ENCODE peak calls at places on chromosomes 7 and 10, in five cellular contexts. F is AG09309, L is foreskin fibroblast, H is psoas muscle, U is Peyer's patch. C is an unnamed sample.

GRCh38 chr10:114413398-114413797 is 9.1 kb upstream of the AFAP1L2 start:
- DNase-seq in F (no peak), L (no peak), H (no peak), U (no peak), C (no peak)

GRCh38 chr10:44968101-44968886 is 8.7 kb downstream of the RASSF4 start:
- DNase-seq in F (no peak), L (no peak), H (peak), U (no peak), C (no peak)

GRCh38 chr10:46526682-46527038 is 29.8 kb downstream of the GPRIN2 start:
- DNase-seq in F (no peak), L (peak), H (peak), U (peak), C (no peak)

GRCh38 chr7:140600341-140600740 is 40.3 kb downstream of the DENND2A start:
- DNase-seq in F (no peak), L (no peak), H (no peak), U (no peak), C (no peak)

GRCh38 chr10:70378122-70378521 is 4.3 kb downstream of the LRRC20 start:
- DNase-seq in F (peak), L (peak), H (peak), U (no peak), C (no peak)

GRCh38 chr10:114492351-114493037 is 88.2 kb upstream of the AFAP1L2 start:
- DNase-seq in F (no peak), L (no peak), H (no peak), U (no peak), C (no peak)

GRCh38 chr7:77222819-77223218 is 23.2 kb upstream of the FGL2 start:
- DNase-seq in F (no peak), L (no peak), H (no peak), U (no peak), C (no peak)

GRCh38 chr10:115980470-115980869 is 292.5 kb downstream of the GFRA1 start:
- DNase-seq in F (no peak), L (no peak), H (no peak), U (no peak), C (no peak)

GRCh38 chr7:138975343-138976104 is 5.7 kb downstream of the KIAA1549 start:
- DNase-seq in F (no peak), L (no peak), H (no peak), U (no peak), C (no peak)

GRCh38 chr7:77349141-77349540 is 67.0 kb downstream of the GSAP start:
- DNase-seq in F (no peak), L (no peak), H (no peak), U (no peak), C (no peak)

GRCh38 chr7:107989618-107990373 is 13.2 kb downstream of the LAMB1 start:
- DNase-seq in F (no peak), L (peak), H (peak), U (no peak), C (no peak)

GRCh38 chr7:70707823-70708243 is 424.1 kb upstream of the GALNT17 start:
- DNase-seq in F (no peak), L (no peak), H (no peak), U (no peak), C (no peak)

GRCh38 chr7:32020760-32021159 is 49.4 kb downstream of the PDE1C start:
- DNase-seq in F (no peak), L (no peak), H (no peak), U (no peak), C (no peak)

GRCh38 chr10:71396714-71397339 is at the start of gene CDH23:
- DNase-seq in F (no peak), L (peak), H (no peak), U (peak), C (peak)

GRCh38 chr10:73992899-73993788 is 4.8 kb upstream of the VCL start:
- DNase-seq in F (no peak), L (peak), H (no peak), U (no peak), C (no peak)

GRCh38 chr10:50275650-50276235 is 24.4 kb upstream of the ASAH2 start:
- DNase-seq in F (no peak), L (peak), H (peak), U (peak), C (peak)

GRCh38 chr10:101297901-101298451 is 56.0 kb upstream of the BTRC start:
- DNase-seq in F (no peak), L (peak), H (peak), U (peak), C (peak)

GRCh38 chr7:150994141-150994837 is 3.5 kb downstream of the NOS3 start:
- DNase-seq in F (no peak), L (no peak), H (no peak), U (no peak), C (no peak)

GRCh38 chr7:150992833-150993302 is 2.1 kb downstream of the NOS3 start:
- DNase-seq in F (no peak), L (peak), H (no peak), U (no peak), C (no peak)

GRCh38 chr7:150994838-150995510 is 4.2 kb downstream of the NOS3 start:
- DNase-seq in F (no peak), L (no peak), H (no peak), U (no peak), C (no peak)

GRCh38 chr7:150992051-150992640 is 1.3 kb downstream of the NOS3 start:
- DNase-seq in F (no peak), L (no peak), H (no peak), U (no peak), C (no peak)

GRCh38 chr7:150993511-150993910 is 2.7 kb downstream of the NOS3 start:
- DNase-seq in F (no peak), L (no peak), H (peak), U (no peak), C (no peak)
- TF ChIP-seq CTCF in F (no peak), L (no peak), H (no peak), U (no peak), C (no peak)

GRCh38 chr7:44246396-44247113 is 45.8 kb downstream of the YKT6 start:
- DNase-seq in F (no peak), L (no peak), H (no peak), U (no peak), C (no peak)

GRCh38 chr7:44240983-44241510 is 40.3 kb downstream of the YKT6 start:
- DNase-seq in F (peak), L (peak), H (peak), U (peak), C (peak)

GRCh38 chr7:44242091-44242490 is 41.3 kb downstream of the YKT6 start:
- DNase-seq in F (no peak), L (no peak), H (no peak), U (no peak), C (no peak)

GRCh38 chr7:44247868-44248651 is 47.3 kb downstream of the YKT6 start:
- DNase-seq in F (no peak), L (no peak), H (no peak), U (no peak), C (no peak)

GRCh38 chr7:44244282-44244681 is 43.5 kb downstream of the YKT6 start:
- DNase-seq in F (no peak), L (no peak), H (no peak), U (no peak), C (peak)
- TF ChIP-seq CTCF in F (peak), L (peak), H (peak), U (peak), C (peak)

DNA sequence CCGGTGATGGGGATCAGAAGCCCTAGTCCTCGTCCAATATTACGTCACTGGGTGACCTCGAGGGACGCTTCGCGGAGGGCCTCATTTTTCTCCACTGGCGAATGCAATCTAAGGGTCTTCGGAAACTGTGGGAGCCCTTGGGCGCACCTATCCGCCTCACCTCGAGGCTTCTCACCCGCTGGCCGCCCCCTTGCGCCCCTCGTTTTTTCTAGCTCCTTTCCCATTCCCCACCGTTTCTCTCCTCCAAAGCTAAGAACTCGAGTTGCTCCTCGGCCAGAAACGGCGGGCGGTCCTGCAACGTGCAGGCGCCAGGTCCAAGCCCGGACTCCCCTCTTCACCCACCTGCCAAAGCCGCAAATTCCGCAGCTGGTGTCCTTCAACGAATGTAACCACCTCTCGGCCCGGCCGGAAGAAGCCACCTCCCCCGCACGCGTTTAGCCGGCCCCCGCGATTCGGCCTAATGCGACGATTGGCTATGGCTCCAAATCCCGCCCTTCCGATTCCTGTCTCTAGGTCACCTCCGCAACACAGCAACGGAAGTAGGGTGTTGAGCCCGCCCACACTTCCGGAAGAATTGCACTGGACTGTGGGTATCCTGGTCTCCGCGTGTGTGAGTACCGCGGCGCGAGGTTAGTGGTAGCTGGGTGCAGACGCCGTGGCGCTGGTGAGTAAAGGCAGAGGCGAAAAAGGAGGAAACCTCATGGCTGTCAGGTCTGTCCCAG is at the start of the genes ATP5MK and PDCD11:
- DNase-seq in F (peak), L (peak), H (peak), U (peak), C (peak)
- TF ChIP-seq CTCF in F (peak), L (peak), H (no peak), U (peak), C (no peak)

GRCh38 chr7:73341877-73342276 is 13.9 kb downstream of the FKBP6 start:
- DNase-seq in F (no peak), L (peak), H (no peak), U (no peak), C (no peak)

GRCh38 chr7:73345538-73345937 is 17.6 kb downstream of the FKBP6 start:
- DNase-seq in F (no peak), L (no peak), H (no peak), U (no peak), C (no peak)

GRCh38 chr7:73343671-73344380 is 15.9 kb downstream of the FKBP6 start:
- DNase-seq in F (no peak), L (no peak), H (no peak), U (no peak), C (no peak)

GRCh38 chr7:73340514-73340913 is 12.6 kb downstream of the FKBP6 start:
- DNase-seq in F (no peak), L (no peak), H (no peak), U (no peak), C (no peak)

GRCh38 chr7:73342645-73343044 is 14.7 kb downstream of the FKBP6 start:
- DNase-seq in F (no peak), L (peak), H (no peak), U (no peak), C (no peak)
- TF ChIP-seq CTCF in F (peak), L (peak), H (peak), U (peak), C (no peak)

DNA sequence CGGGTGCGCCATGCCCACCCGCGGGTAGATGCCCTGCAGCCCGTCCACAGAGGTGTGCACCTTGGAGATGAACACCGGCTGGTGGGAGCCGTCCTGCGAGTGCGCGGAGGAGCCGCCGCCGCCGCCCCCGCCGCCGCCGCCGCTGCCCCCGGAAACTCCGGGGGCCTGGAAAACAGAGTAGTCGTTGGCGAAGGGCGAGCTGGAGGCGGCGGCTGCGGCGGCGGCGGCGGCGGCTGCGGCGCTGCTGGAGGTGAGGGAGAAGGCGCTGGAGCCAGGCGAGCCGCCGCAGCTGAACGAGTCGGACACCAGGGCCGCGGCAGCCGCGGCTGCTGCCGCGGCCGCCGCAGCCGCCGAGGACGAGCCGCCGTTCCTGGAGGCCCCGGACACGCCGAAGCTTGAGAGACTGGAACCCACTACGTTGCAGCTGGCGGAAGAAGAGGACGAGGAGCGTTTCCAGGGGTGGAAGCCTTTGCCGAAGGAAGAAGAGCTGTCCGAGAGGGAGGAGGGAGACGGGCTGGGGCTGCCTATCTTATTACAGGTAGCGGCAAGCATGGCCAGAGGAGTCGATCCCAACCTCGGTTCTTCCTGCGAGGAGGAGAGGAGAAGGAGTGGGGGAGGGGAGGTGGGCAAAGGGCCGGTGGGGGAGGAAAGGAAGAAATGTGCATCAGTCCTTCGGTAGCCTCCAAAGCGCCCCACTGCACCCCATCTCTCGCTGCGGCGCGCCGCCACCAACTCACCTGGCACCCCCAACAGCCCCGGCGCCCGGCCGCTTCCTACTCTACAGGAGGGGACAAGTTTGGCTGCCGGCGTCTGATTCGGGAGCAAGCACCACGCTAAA is 1.3 kb downstream of the SP8 start:
- DNase-seq in F (no peak), L (peak), H (no peak), U (peak), C (no peak)
- TF ChIP-seq CTCF in F (no peak), L (no peak), H (no peak), U (no peak), C (no peak)

C was measured in GM13976.